ENCODE peak calls at places on chromosome 12, in seven cellular contexts. T is Peyer's patch; F is fibroblast of pulmonary artery; I is CD8-positive, alpha-beta T cell; H is esophagus muscularis mucosa; E is upper lobe of left lung; B is AG04450. L is an unnamed sample.

GRCh38 chr12:51234533-51234932 is 4.1 kb upstream of the DAZAP2 start:
- DNase-seq in T (no peak), F (no peak), I (no peak), H (no peak), E (no peak), B (no peak), L (no peak)

GRCh38 chr12:95836185-95836609 is 22.6 kb upstream of the SNRPF start:
- DNase-seq in T (no peak), F (peak), I (no peak), H (no peak), E (no peak), B (no peak), L (no peak)

GRCh38 chr12:51905507-51906438 is 1.5 kb upstream of the ACVRL1 start:
- DNase-seq in T (peak), F (peak), I (no peak), H (no peak), E (no peak), B (no peak), L (no peak)

GRCh38 chr12:107461222-107461980 is 224.2 kb upstream of the PWP1 start:
- DNase-seq in T (no peak), F (peak), I (no peak), H (no peak), E (no peak), B (peak), L (no peak)

GRCh38 chr12:95974358-95974757 is 21.8 kb downstream of the HAL start:
- DNase-seq in T (no peak), F (no peak), I (no peak), H (no peak), E (no peak), B (no peak), L (no peak)

GRCh38 chr12:131242741-131243496 is 289.2 kb downstream of the ADGRD1 start:
- DNase-seq in T (no peak), F (no peak), I (no peak), H (no peak), E (no peak), B (no peak), L (no peak)

GRCh38 chr12:33349791-33350190 is 89.8 kb downstream of the SYT10 start:
- DNase-seq in T (no peak), F (no peak), I (no peak), H (no peak), E (no peak), B (no peak), L (no peak)

GRCh38 chr12:39958377-39958776 is 147.5 kb downstream of the SLC2A13 start:
- DNase-seq in T (no peak), F (peak), I (no peak), H (no peak), E (no peak), B (no peak), L (no peak)

GRCh38 chr12:46160081-46160980 is 108.5 kb downstream of the SLC38A1 start:
- DNase-seq in T (no peak), F (peak), I (no peak), H (no peak), E (no peak), B (no peak), L (no peak)

GRCh38 chr12:9694220-9694619 is 24.7 kb downstream of the CLEC2D start:
- DNase-seq in T (no peak), F (no peak), I (no peak), H (no peak), E (no peak), B (no peak), L (no peak)

GRCh38 chr12:80412343-80412953 is 31.6 kb upstream of the PTPRQ start:
- DNase-seq in T (no peak), F (peak), I (no peak), H (no peak), E (no peak), B (peak), L (no peak)

GRCh38 chr12:131434208-131435125 is 276.4 kb upstream of the SFSWAP start:
- DNase-seq in T (no peak), F (no peak), I (no peak), H (no peak), E (no peak), B (no peak), L (no peak)

GRCh38 chr12:116339800-116340371 is 62.4 kb upstream of the MED13L start:
- DNase-seq in T (no peak), F (no peak), I (no peak), H (no peak), E (no peak), B (no peak), L (no peak)

GRCh38 chr12:64633940-64634337 is 23.6 kb downstream of the RASSF3 start:
- DNase-seq in T (no peak), F (peak), I (no peak), H (no peak), E (no peak), B (no peak), L (no peak)

GRCh38 chr12:39145175-39145999 is 240.0 kb upstream of the CPNE8 start:
- DNase-seq in T (no peak), F (peak), I (no peak), H (no peak), E (peak), B (no peak), L (no peak)

GRCh38 chr12:108691995-108692808 is 39.1 kb downstream of the CORO1C start:
- DNase-seq in T (peak), F (peak), I (no peak), H (no peak), E (no peak), B (no peak), L (no peak)

GRCh38 chr12:72110814-72111615 is 161.2 kb upstream of the TRHDE start:
- DNase-seq in T (no peak), F (no peak), I (no peak), H (no peak), E (no peak), B (no peak), L (no peak)

GRCh38 chr12:41919526-41920305 is 225.0 kb downstream of the GXYLT1 start:
- DNase-seq in T (no peak), F (no peak), I (no peak), H (no peak), E (no peak), B (no peak), L (no peak)

GRCh38 chr12:129540249-129540648 is 363.6 kb downstream of the TMEM132D start:
- DNase-seq in T (no peak), F (no peak), I (no peak), H (no peak), E (no peak), B (no peak), L (no peak)

GRCh38 chr12:114952573-114953196 is 268.7 kb upstream of the TBX3 start:
- DNase-seq in T (no peak), F (peak), I (no peak), H (no peak), E (no peak), B (no peak), L (no peak)

GRCh38 chr12:53344824-53345485 is 8.8 kb upstream of the SP7 start:
- DNase-seq in T (peak), F (peak), I (peak), H (peak), E (peak), B (peak), L (no peak)

GRCh38 chr12:71587012-71587411 is 76.6 kb downstream of the ZFC3H1 start:
- DNase-seq in T (no peak), F (no peak), I (no peak), H (no peak), E (no peak), B (no peak), L (no peak)

GRCh38 chr12:128755565-128755964 is 68.2 kb downstream of the SLC15A4 start:
- DNase-seq in T (no peak), F (no peak), I (no peak), H (no peak), E (no peak), B (no peak), L (no peak)

GRCh38 chr12:23083267-23083666 is 458.3 kb downstream of the ETNK1 start:
- DNase-seq in T (no peak), F (peak), I (no peak), H (no peak), E (no peak), B (peak), L (no peak)

GRCh38 chr12:94195483-94195882 is 47.1 kb downstream of the PLXNC1 start:
- DNase-seq in T (no peak), F (no peak), I (no peak), H (no peak), E (no peak), B (no peak), L (no peak)

GRCh38 chr12:49489720-49490119 is 49.1 kb upstream of the KCNH3 start:
- DNase-seq in T (no peak), F (peak), I (no peak), H (no peak), E (no peak), B (peak), L (no peak)

GRCh38 chr12:47164116-47164515 is 84.4 kb upstream of the AMIGO2 start:
- DNase-seq in T (no peak), F (no peak), I (no peak), H (no peak), E (no peak), B (no peak), L (no peak)

GRCh38 chr12:11798856-11799530 is 149.5 kb downstream of the ETV6 start:
- DNase-seq in T (no peak), F (peak), I (no peak), H (no peak), E (no peak), B (peak), L (no peak)

GRCh38 chr12:124681779-124682391 is 114.5 kb upstream of the NCOR2 start:
- DNase-seq in T (no peak), F (peak), I (no peak), H (peak), E (no peak), B (no peak), L (no peak)

GRCh38 chr12:508795-509194 is 49.1 kb downstream of the B4GALNT3 start:
- DNase-seq in T (no peak), F (no peak), I (no peak), H (no peak), E (no peak), B (no peak), L (no peak)

GRCh38 chr12:26233620-26234019 is 38.2 kb downstream of the SSPN start:
- DNase-seq in T (no peak), F (peak), I (no peak), H (no peak), E (no peak), B (peak), L (no peak)

GRCh38 chr12:124605869-124606774 is 38.7 kb upstream of the NCOR2 start:
- DNase-seq in T (no peak), F (no peak), I (no peak), H (no peak), E (no peak), B (no peak), L (no peak)

GRCh38 chr12:93956551-93956950 is 191.8 kb upstream of the PLXNC1 start:
- DNase-seq in T (no peak), F (no peak), I (no peak), H (no peak), E (no peak), B (no peak), L (no peak)

GRCh38 chr12:49897276-49897675 is 6.4 kb downstream of the FAIM2 start:
- DNase-seq in T (no peak), F (no peak), I (no peak), H (no peak), E (no peak), B (no peak), L (no peak)

DNA sequence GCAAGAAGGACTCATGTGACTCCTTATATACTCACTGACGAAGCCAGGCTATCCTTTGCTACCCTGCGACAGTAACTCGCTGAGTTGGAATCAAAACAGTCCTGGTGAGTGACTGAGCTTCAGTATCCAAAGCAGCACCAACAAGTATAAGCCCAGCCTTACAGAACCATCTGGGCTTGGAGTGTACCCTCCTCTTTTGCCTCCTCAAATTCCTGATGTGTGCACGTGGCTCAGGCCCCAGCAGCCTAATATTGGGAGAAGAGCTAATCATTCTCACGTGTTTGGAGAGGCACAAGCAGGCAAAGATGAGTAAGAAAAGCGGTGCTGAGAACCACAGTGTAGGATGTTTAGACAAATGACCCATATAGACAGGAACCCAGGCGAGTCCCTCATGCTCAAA is 34.4 kb downstream of the PPTC7 start:
- DNase-seq in T (no peak), F (no peak), I (no peak), H (no peak), E (no peak), B (no peak), L (no peak)
- H3K4me3 ChIP-seq in T (no peak), F (no peak), I (no peak), H (no peak), E (no peak), B (no peak), L (no peak)

GRCh38 chr12:123073962-123074801 is 76.7 kb downstream of the PITPNM2 start:
- DNase-seq in T (no peak), F (no peak), I (no peak), H (no peak), E (no peak), B (no peak), L (no peak)
- H3K4me3 ChIP-seq in T (no peak), F (no peak), I (peak), H (no peak), E (no peak), B (no peak), L (no peak)

DNA sequence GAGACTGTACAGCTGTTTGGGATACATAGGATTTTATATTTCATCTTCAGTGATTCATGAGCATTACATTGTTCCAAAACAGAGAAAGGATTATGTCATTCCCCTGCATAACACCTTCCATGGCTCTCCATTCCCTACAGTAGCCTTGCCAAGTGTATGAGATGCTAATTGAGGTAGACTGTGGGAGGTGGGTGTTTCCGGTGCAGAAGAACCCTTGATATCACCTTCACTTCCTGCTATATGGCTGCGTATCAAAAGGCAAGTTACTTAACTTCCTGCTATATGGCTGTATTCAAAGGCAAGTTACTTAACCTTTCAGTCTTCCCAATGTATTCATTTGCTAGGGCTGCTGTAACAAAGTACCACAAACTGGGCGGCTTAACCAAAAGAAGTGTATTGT is 11.2 kb downstream of the FAR2 start:
- DNase-seq in T (no peak), F (peak), I (no peak), H (no peak), E (no peak), B (no peak), L (no peak)
- H3K4me3 ChIP-seq in T (no peak), F (no peak), I (no peak), H (no peak), E (no peak), B (no peak), L (no peak)

DNA sequence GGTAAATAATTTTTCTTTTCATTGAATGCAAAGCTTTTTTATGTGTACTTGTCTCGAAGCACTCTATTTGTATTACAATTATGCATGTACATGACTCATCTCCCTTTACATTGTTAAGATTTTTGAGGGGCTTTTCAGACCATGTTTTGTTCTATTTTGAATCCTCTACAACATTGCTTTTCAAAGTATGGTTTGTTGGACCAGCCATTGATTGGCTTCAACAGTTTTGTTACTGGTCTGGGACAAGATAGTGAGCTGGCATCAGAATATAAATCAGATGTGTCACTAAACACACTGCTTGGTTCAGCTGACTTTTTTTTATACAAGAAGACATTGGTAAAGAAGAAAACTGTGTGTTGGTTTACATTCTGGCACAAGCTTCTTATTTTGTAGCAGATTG is 122.3 kb downstream of the MON2 start:
- DNase-seq in T (no peak), F (peak), I (no peak), H (no peak), E (no peak), B (peak), L (no peak)
- H3K4me3 ChIP-seq in T (no peak), F (no peak), I (no peak), H (no peak), E (no peak), B (no peak), L (no peak)

DNA sequence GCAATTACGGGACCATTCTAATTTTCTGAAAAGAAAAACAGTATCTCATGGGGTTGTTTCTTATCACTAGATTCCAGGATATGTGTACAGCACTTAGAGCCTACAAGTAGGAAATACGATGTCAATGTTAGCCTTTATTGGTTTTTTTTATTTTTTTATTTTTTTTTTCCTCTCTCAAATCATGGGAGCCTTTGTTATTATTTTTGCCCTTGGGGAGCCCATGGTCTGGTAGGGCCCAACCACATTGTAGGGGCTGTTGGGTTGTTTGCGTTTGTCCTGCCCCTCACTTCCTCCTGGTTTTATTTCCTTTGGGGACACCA is 5.9 kb downstream of the MORN3 start:
- DNase-seq in T (no peak), F (no peak), I (no peak), H (no peak), E (no peak), B (no peak), L (no peak)
- H3K4me3 ChIP-seq in T (no peak), F (no peak), I (no peak), H (no peak), E (no peak), B (no peak), L (no peak)

GRCh38 chr12:113149361-113150150 is at the start of gene CFAP73:
- DNase-seq in T (no peak), F (peak), I (no peak), H (no peak), E (no peak), B (peak), L (no peak)
- H3K4me3 ChIP-seq in T (no peak), F (no peak), I (no peak), H (no peak), E (no peak), B (peak), L (no peak)

DNA sequence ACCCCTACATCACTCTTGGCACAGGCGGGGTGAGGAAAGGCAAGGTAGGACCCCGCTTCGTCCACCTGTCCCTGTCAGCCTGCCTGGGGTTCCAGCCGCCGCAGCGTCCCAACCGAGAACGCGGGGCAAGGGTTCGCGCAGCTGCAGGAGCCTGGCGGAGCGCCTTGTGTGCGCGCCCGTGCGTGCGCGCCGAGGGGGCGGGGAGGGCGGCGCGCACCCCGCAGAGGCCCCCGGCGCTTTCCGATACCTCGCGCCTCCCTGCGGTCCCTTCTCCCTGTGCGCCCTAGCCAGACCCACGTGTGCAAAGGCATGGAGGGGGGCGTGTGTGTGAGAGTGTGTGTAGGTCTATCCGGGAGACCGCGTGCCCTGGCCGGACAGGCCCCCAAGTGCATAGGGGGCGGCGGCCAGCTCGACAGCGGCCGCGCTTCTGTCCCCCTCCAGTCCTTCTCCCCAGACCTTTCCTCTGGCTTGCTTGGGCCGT is 122.4 kb downstream of the TSPAN9 start:
- DNase-seq in T (no peak), F (peak), I (no peak), H (no peak), E (no peak), B (no peak), L (no peak)
- H3K4me3 ChIP-seq in T (peak), F (peak), I (no peak), H (peak), E (peak), B (peak), L (peak)

GRCh38 chr12:12892670-12893290 is 1.4 kb downstream of the GPRC5A start:
- DNase-seq in T (no peak), F (no peak), I (no peak), H (no peak), E (no peak), B (no peak), L (no peak)
- H3K4me3 ChIP-seq in T (peak), F (peak), I (no peak), H (peak), E (peak), B (peak), L (peak)

GRCh38 chr12:6215120-6215807 is 15.1 kb downstream of the CD9 start:
- DNase-seq in T (no peak), F (no peak), I (no peak), H (no peak), E (no peak), B (no peak), L (no peak)
- H3K4me3 ChIP-seq in T (no peak), F (no peak), I (no peak), H (peak), E (no peak), B (no peak), L (peak)

DNA sequence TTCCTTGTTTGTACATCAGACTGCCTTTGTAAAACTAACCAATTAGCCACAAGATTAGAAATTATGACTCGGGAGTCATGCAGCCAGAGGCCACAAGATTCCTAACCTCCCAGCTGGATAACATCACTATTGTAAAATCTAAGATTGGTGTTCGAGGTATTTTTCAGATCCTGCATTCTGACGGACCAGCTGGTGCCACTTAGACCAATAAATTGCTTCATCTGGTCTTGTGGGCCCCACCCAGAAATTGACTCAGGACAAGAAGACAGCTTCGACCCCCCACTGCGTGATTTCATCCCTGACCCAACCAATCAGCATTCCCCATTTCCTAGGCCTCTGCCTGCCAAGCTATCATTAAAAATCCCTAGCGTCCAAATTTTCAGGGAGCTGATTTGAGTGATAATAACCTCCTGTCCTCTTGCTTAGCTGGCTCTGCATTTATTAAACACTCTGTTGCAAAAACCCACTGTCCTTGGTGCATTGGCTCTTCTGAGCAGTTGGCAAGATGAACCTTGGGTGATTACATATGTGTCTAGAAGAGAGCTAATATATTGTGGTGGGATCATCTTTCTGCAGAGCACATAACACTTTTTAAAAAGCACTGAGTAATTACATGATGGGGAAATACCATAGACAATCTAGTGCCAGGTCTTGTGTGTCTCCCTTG is 97.5 kb downstream of the CAND1 start:
- DNase-seq in T (no peak), F (peak), I (no peak), H (no peak), E (no peak), B (peak), L (no peak)
- H3K4me3 ChIP-seq in T (no peak), F (no peak), I (no peak), H (no peak), E (no peak), B (no peak), L (no peak)